ENCODE peak calls at places on chromosomes 16 and 17, in nine cellular contexts. C, I, Q, V, N, F, B, J and Z are unnamed samples.

GRCh38 chr17:6020376-6021010 is 49.7 kb upstream of the WSCD1 start:
- DNase-seq in C (no peak), I (no peak), Q (no peak), V (no peak), N (no peak), F (no peak), B (no peak), J (no peak), Z (no peak)

GRCh38 chr17:39601010-39601597 is 6.6 kb downstream of the NEUROD2 start:
- DNase-seq in C (no peak), I (no peak), Q (no peak), V (no peak), N (no peak), F (no peak), B (peak), J (no peak), Z (no peak)

GRCh38 chr17:48804936-48805411 is 12.1 kb downstream of the TTLL6 start:
- DNase-seq in C (peak), I (peak), Q (peak), V (peak), N (no peak), F (peak), B (peak), J (no peak), Z (no peak)

GRCh38 chr17:81245665-81246342 is 6.7 kb downstream of the NDUFAF8 start:
- DNase-seq in C (no peak), I (no peak), Q (no peak), V (no peak), N (no peak), F (no peak), B (no peak), J (no peak), Z (no peak)

GRCh38 chr17:43448720-43449469 is 34.9 kb upstream of the DHX8 start:
- DNase-seq in C (no peak), I (no peak), Q (no peak), V (no peak), N (no peak), F (no peak), B (no peak), J (no peak), Z (no peak)

GRCh38 chr17:36544049-36544319 is 735 bp upstream of the GGNBP2 start:
- DNase-seq in C (no peak), I (peak), Q (peak), V (no peak), N (no peak), F (no peak), B (no peak), J (no peak), Z (peak)

GRCh38 chr16:17724242-17724898 is 253.6 kb upstream of the XYLT1 start:
- DNase-seq in C (no peak), I (no peak), Q (no peak), V (no peak), N (peak), F (no peak), B (no peak), J (no peak), Z (peak)

GRCh38 chr16:47694543-47694942 is 233.4 kb downstream of the PHKB start:
- DNase-seq in C (no peak), I (no peak), Q (no peak), V (no peak), N (no peak), F (no peak), B (peak), J (no peak), Z (no peak)

GRCh38 chr16:76729525-76729924 is 452.3 kb downstream of the CNTNAP4 start:
- DNase-seq in C (no peak), I (no peak), Q (no peak), V (no peak), N (no peak), F (no peak), B (no peak), J (no peak), Z (no peak)